ENCODE peak calls at places on chromosomes 13 and 19, in four cellular contexts. One of them, this sample, is unnamed.

GRCh38 chr19:5534787-5535586 is 32.8 kb downstream of the TINCR start:
- DNase-seq in gastrocnemius medialis: no peak
- DNase-seq in heart right ventricle: no peak
- DNase-seq in aorta: no peak
- DNase-seq in this sample: no peak

GRCh38 chr13:78047151-78047550 is 128.5 kb upstream of the EDNRB start:
- DNase-seq in heart right ventricle: no peak
- DNase-seq in gastrocnemius medialis: no peak
- DNase-seq in aorta: no peak
- DNase-seq in this sample: no peak

GRCh38 chr19:52748336-52748950 is 13.6 kb upstream of the ZNF611 start:
- DNase-seq in gastrocnemius medialis: no peak
- DNase-seq in heart right ventricle: peak; percentile 8
- DNase-seq in aorta: no peak
- DNase-seq in this sample: peak; percentile 18

GRCh38 chr19:52492201-52492960 is 35.1 kb upstream of the ZNF808 start:
- DNase-seq in heart right ventricle: no peak
- DNase-seq in gastrocnemius medialis: no peak
- DNase-seq in aorta: no peak
- DNase-seq in this sample: no peak

GRCh38 chr19:863305-863620 is 3.8 kb downstream of the CFD start:
- DNase-seq in heart right ventricle: no peak
- DNase-seq in gastrocnemius medialis: no peak
- DNase-seq in aorta: no peak
- DNase-seq in this sample: no peak

GRCh38 chr19:11507370-11508078 is 1.9 kb upstream of the ZNF653 start:
- DNase-seq in gastrocnemius medialis: no peak
- DNase-seq in heart right ventricle: no peak
- DNase-seq in aorta: no peak
- DNase-seq in this sample: no peak

GRCh38 chr13:109644069-109644750 is 142.2 kb downstream of the IRS2 start:
- DNase-seq in heart right ventricle: no peak
- DNase-seq in aorta: no peak
- DNase-seq in gastrocnemius medialis: no peak
- DNase-seq in this sample: no peak

GRCh38 chr13:113923376-113924063 is 50.4 kb downstream of the C13orf46 start:
- DNase-seq in heart right ventricle: no peak
- DNase-seq in gastrocnemius medialis: no peak
- DNase-seq in aorta: no peak
- DNase-seq in this sample: no peak

GRCh38 chr13:79741006-79741405 is 260.1 kb downstream of the NDFIP2 start:
- DNase-seq in aorta: no peak
- DNase-seq in gastrocnemius medialis: no peak
- DNase-seq in heart right ventricle: peak; percentile 14
- DNase-seq in this sample: no peak

GRCh38 chr13:54980651-54981050 is 1952.0 kb downstream of the OLFM4 start:
- DNase-seq in heart right ventricle: no peak
- DNase-seq in aorta: no peak
- DNase-seq in gastrocnemius medialis: no peak
- DNase-seq in this sample: no peak

GRCh38 chr13:72437458-72437857 is 290.0 kb downstream of the MZT1 start:
- DNase-seq in aorta: no peak
- DNase-seq in heart right ventricle: no peak
- DNase-seq in gastrocnemius medialis: no peak
- DNase-seq in this sample: no peak

GRCh38 chr13:52779028-52779612 is 39.5 kb upstream of the CNMD start:
- DNase-seq in aorta: no peak
- DNase-seq in gastrocnemius medialis: no peak
- DNase-seq in heart right ventricle: no peak
- DNase-seq in this sample: peak; percentile 40

GRCh38 chr19:6238643-6239281 is 41.0 kb downstream of the MLLT1 start:
- DNase-seq in aorta: peak; percentile 83
- DNase-seq in gastrocnemius medialis: peak; percentile 75
- DNase-seq in heart right ventricle: peak; percentile 53
- DNase-seq in this sample: no peak

GRCh38 chr19:4678881-4679379 is 8.8 kb upstream of the MYDGF start:
- DNase-seq in aorta: no peak
- DNase-seq in gastrocnemius medialis: no peak
- DNase-seq in heart right ventricle: no peak
- DNase-seq in this sample: no peak

GRCh38 chr13:110731072-110731471 is 17.6 kb downstream of the ING1 start:
- DNase-seq in gastrocnemius medialis: no peak
- DNase-seq in heart right ventricle: no peak
- DNase-seq in aorta: no peak
- DNase-seq in this sample: no peak

GRCh38 chr19:28239270-28239669 is 973.7 kb downstream of the UQCRFS1 start:
- DNase-seq in heart right ventricle: no peak
- DNase-seq in gastrocnemius medialis: no peak
- DNase-seq in aorta: no peak
- DNase-seq in this sample: no peak

GRCh38 chr19:10918359-10918758 is 10.1 kb downstream of the YIPF2 start:
- DNase-seq in aorta: no peak
- DNase-seq in heart right ventricle: no peak
- DNase-seq in gastrocnemius medialis: no peak
- DNase-seq in this sample: no peak

GRCh38 chr19:31152906-31153305 is 196.3 kb downstream of the TSHZ3 start:
- DNase-seq in gastrocnemius medialis: no peak
- DNase-seq in aorta: no peak
- DNase-seq in heart right ventricle: no peak
- DNase-seq in this sample: no peak

GRCh38 chr13:30978981-30979956 is 46.8 kb downstream of the TEX26 start:
- DNase-seq in aorta: peak; percentile 77
- DNase-seq in gastrocnemius medialis: no peak
- DNase-seq in heart right ventricle: no peak
- DNase-seq in this sample: no peak

GRCh38 chr19:34766386-34766785 is 6.6 kb downstream of the ZNF599 start:
- DNase-seq in heart right ventricle: no peak
- DNase-seq in gastrocnemius medialis: no peak
- DNase-seq in aorta: no peak
- DNase-seq in this sample: no peak

GRCh38 chr13:35881360-35881759 is 249.8 kb downstream of the DCLK1 start:
- DNase-seq in heart right ventricle: no peak
- DNase-seq in aorta: no peak
- DNase-seq in gastrocnemius medialis: no peak
- DNase-seq in this sample: peak; percentile 87

GRCh38 chr19:33405491-33406461 is 32.3 kb downstream of the CEBPG start:
- DNase-seq in gastrocnemius medialis: no peak
- DNase-seq in heart right ventricle: no peak
- DNase-seq in aorta: peak; percentile 73
- DNase-seq in this sample: no peak

GRCh38 chr13:94369862-94370491 is 109.5 kb downstream of the DCT start:
- DNase-seq in gastrocnemius medialis: peak; percentile 4
- DNase-seq in heart right ventricle: peak; percentile 22
- DNase-seq in aorta: no peak
- DNase-seq in this sample: no peak

GRCh38 chr13:103101902-103102301 is 35.7 kb upstream of the SLC10A2 start:
- DNase-seq in aorta: no peak
- DNase-seq in gastrocnemius medialis: no peak
- DNase-seq in heart right ventricle: no peak
- DNase-seq in this sample: no peak

GRCh38 chr19:40594657-40595077 is 6.5 kb upstream of the LTBP4 start:
- DNase-seq in heart right ventricle: no peak
- DNase-seq in gastrocnemius medialis: no peak
- DNase-seq in aorta: no peak
- DNase-seq in this sample: peak; percentile 67

GRCh38 chr19:2123682-2124387 is 27.1 kb downstream of the IZUMO4 start:
- DNase-seq in gastrocnemius medialis: no peak
- DNase-seq in heart right ventricle: no peak
- DNase-seq in aorta: peak; percentile 81
- DNase-seq in this sample: no peak

GRCh38 chr19:17390665-17391370 is 3.2 kb downstream of the CCDC194 start:
- DNase-seq in aorta: peak; percentile 98
- DNase-seq in gastrocnemius medialis: peak; percentile 60
- DNase-seq in heart right ventricle: peak; percentile 93
- DNase-seq in this sample: peak; percentile 84

GRCh38 chr13:29918845-29919244 is 68.4 kb upstream of the UBL3 start:
- DNase-seq in gastrocnemius medialis: no peak
- DNase-seq in aorta: no peak
- DNase-seq in heart right ventricle: no peak
- DNase-seq in this sample: no peak

GRCh38 chr19:5060591-5061339 is 91.9 kb downstream of the KDM4B start:
- DNase-seq in gastrocnemius medialis: peak; percentile 94
- DNase-seq in aorta: no peak
- DNase-seq in heart right ventricle: no peak
- DNase-seq in this sample: no peak

GRCh38 chr19:49116544-49116943 is 2.4 kb downstream of the LIN7B start:
- DNase-seq in aorta: no peak
- DNase-seq in heart right ventricle: no peak
- DNase-seq in gastrocnemius medialis: no peak
- DNase-seq in this sample: no peak

GRCh38 chr19:31502536-31503170 is 153.4 kb upstream of the TSHZ3 start:
- DNase-seq in gastrocnemius medialis: no peak
- DNase-seq in aorta: no peak
- DNase-seq in heart right ventricle: no peak
- DNase-seq in this sample: no peak

GRCh38 chr13:64753606-64754005 is 2476.5 kb downstream of the PCDH9 start:
- DNase-seq in heart right ventricle: no peak
- DNase-seq in aorta: no peak
- DNase-seq in gastrocnemius medialis: no peak
- DNase-seq in this sample: no peak

GRCh38 chr13:109345433-109345941 is 440.9 kb downstream of the IRS2 start:
- DNase-seq in gastrocnemius medialis: no peak
- DNase-seq in aorta: no peak
- DNase-seq in heart right ventricle: no peak
- DNase-seq in this sample: no peak

GRCh38 chr13:113855012-113855921 is 8.6 kb downstream of the GAS6 start:
- DNase-seq in gastrocnemius medialis: peak; percentile 91
- DNase-seq in aorta: peak; percentile 74
- DNase-seq in heart right ventricle: peak; percentile 63
- DNase-seq in this sample: no peak

GRCh38 chr19:47446534-47447469 is 24.9 kb downstream of the SLC8A2 start:
- DNase-seq in aorta: no peak
- DNase-seq in heart right ventricle: no peak
- DNase-seq in gastrocnemius medialis: no peak
- DNase-seq in this sample: no peak

GRCh38 chr19:15195987-15196682 is 4.7 kb downstream of the NOTCH3 start:
- DNase-seq in heart right ventricle: no peak
- DNase-seq in gastrocnemius medialis: no peak
- DNase-seq in aorta: peak; percentile 85
- DNase-seq in this sample: no peak
- H3K4me3 ChIP-seq in heart right ventricle: peak overlapping the region; percentile 30
- H3K4me3 ChIP-seq in gastrocnemius medialis: peak overlapping the region; percentile 17
- H3K4me3 ChIP-seq in aorta: peak overlapping the region; percentile 58
- H3K4me3 ChIP-seq in this sample: peak overlapping the region; percentile 36

GRCh38 chr19:51136333-51136732 is 5.8 kb upstream of the SIGLEC7 start:
- DNase-seq in aorta: no peak
- DNase-seq in gastrocnemius medialis: no peak
- DNase-seq in heart right ventricle: no peak
- DNase-seq in this sample: peak; percentile 12

GRCh38 chr19:51139299-51140018 is 2.6 kb upstream of the SIGLEC7 start:
- DNase-seq in aorta: no peak
- DNase-seq in gastrocnemius medialis: no peak
- DNase-seq in heart right ventricle: no peak
- DNase-seq in this sample: no peak

GRCh38 chr19:51136891-51137551 is 5.1 kb upstream of the SIGLEC7 start:
- DNase-seq in gastrocnemius medialis: no peak
- DNase-seq in heart right ventricle: peak; percentile 34
- DNase-seq in aorta: no peak
- DNase-seq in this sample: no peak

GRCh38 chr19:51138549-51138979 is 3.5 kb upstream of the SIGLEC7 start:
- DNase-seq in aorta: no peak
- DNase-seq in heart right ventricle: peak; percentile 29
- DNase-seq in gastrocnemius medialis: peak; percentile 25
- DNase-seq in this sample: no peak

DNA sequence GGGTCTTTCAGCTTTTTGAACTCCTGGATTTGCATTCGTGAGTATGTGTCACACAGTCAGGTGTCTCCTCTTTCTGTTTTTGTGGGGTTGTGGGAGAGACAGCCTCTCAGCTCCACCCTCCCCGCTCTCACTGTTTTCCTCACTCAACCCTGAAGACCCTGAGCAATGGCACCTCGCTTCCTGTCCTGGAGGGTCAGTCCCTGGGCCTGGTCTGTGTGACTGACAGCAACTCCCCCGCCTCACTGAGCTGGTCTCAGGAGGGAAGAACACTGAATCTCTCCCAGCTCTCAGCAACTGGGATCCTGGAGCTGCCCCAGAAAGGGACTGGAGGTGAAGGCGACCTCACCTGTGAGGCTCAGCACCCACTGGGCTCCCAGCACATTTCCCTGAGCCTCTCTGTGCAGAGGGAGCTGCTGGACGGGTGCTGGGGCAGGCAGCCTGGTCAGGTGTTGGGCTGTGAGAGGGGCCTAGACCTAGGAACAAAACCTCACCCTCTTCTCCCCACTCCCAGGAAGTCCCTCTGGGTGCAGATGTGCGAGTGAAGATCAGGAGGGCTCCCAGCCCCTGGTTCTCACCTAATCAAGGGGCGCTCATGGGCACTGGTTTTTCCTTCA is 4.2 kb upstream of the SIGLEC7 start:
- DNase-seq in gastrocnemius medialis: no peak
- DNase-seq in aorta: peak; percentile 52
- DNase-seq in heart right ventricle: no peak
- DNase-seq in this sample: no peak
- H3K27ac ChIP-seq in gastrocnemius medialis: no peak overlapping the region
- H3K27ac ChIP-seq in aorta: no peak overlapping the region
- H3K27ac ChIP-seq in heart right ventricle: no peak overlapping the region
- H3K27ac ChIP-seq in this sample: peak overlapping the region; percentile 53

GRCh38 chr19:13014101-13014920 is 19.0 kb downstream of the NFIX start:
- DNase-seq in aorta: no peak
- DNase-seq in heart right ventricle: no peak
- DNase-seq in gastrocnemius medialis: no peak
- DNase-seq in this sample: peak; percentile 78
- H3K27me3 ChIP-seq in aorta: no peaks in the 10 kb centered on the region
- H3K27me3 ChIP-seq in heart right ventricle: no peaks in the 10 kb centered on the region
- H3K27me3 ChIP-seq in gastrocnemius medialis: no peaks in the 10 kb centered on the region
- H3K27me3 ChIP-seq in this sample: no peaks in the 10 kb centered on the region

GRCh38 chr19:42064432-42064831 is 5.6 kb downstream of the GRIK5 start:
- DNase-seq in heart right ventricle: no peak
- DNase-seq in gastrocnemius medialis: no peak
- DNase-seq in aorta: no peak
- DNase-seq in this sample: no peak

GRCh38 chr19:42065051-42065450 is 5.0 kb downstream of the GRIK5 start:
- DNase-seq in aorta: no peak
- DNase-seq in heart right ventricle: no peak
- DNase-seq in gastrocnemius medialis: no peak
- DNase-seq in this sample: no peak

GRCh38 chr19:42066075-42066754 is 3.8 kb downstream of the GRIK5 start:
- DNase-seq in heart right ventricle: no peak
- DNase-seq in aorta: no peak
- DNase-seq in gastrocnemius medialis: no peak
- DNase-seq in this sample: peak; percentile 78

GRCh38 chr19:42067315-42067888 is 2.6 kb downstream of the GRIK5 start:
- DNase-seq in heart right ventricle: no peak
- DNase-seq in gastrocnemius medialis: no peak
- DNase-seq in aorta: no peak
- DNase-seq in this sample: no peak

DNA sequence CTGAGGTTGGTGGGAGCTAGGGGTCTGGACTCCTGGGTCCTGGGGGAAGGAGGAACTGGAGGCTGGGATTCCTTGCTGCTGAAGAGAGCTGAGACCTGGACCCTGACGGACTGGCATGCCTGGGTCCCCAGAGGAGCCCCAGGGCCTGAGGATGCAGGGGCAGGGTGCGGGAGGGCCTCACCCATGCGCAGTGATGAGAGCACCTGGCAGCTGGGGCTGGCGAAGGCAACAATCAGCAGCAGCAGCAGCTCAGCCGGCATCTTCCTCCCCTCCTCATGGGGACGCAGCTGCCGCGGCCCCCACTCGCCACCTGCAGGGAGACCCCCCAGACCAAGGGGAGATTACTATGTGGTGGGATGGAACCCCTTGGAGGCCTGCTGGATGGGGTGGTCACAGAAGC is 4.5 kb downstream of the GRIK5 start:
- DNase-seq in heart right ventricle: no peak
- DNase-seq in aorta: no peak
- DNase-seq in gastrocnemius medialis: no peak
- DNase-seq in this sample: no peak
- H3K4me3 ChIP-seq in heart right ventricle: no peak overlapping the region
- H3K4me3 ChIP-seq in aorta: no peak overlapping the region
- H3K4me3 ChIP-seq in gastrocnemius medialis: no peak overlapping the region
- H3K4me3 ChIP-seq in this sample: no peak overlapping the region

This sample was measured in dorsolateral prefrontal cortex.